ENCODE peak calls at places on chromosomes 5 and 9, in four cellular contexts. E, X, S and G are unnamed samples.

GRCh38 chr5:60492958-60493357 is 207.0 kb downstream of the DEPDC1B start:
- DNase-seq in S (no peak), X (no peak), E (no peak), G (no peak)

GRCh38 chr5:22431840-22432239 is 421.3 kb downstream of the CDH12 start:
- DNase-seq in X (no peak), S (no peak), E (no peak), G (no peak)

GRCh38 chr5:125411163-125412050 is 665.0 kb upstream of the ZNF608 start:
- DNase-seq in X (no peak), E (no peak), S (peak), G (no peak)

GRCh38 chr9:19101203-19101602 is 1.5 kb downstream of the HAUS6 start:
- DNase-seq in S (no peak), X (no peak), E (no peak), G (no peak)

GRCh38 chr9:16429671-16430070 is 440.8 kb downstream of the BNC2 start:
- DNase-seq in S (no peak), E (no peak), X (no peak), G (no peak)

GRCh38 chr5:34923694-34924461 is 5.5 kb upstream of the DNAJC21 start:
- DNase-seq in E (peak), S (no peak), X (no peak), G (no peak)

GRCh38 chr9:93098236-93098946 is 2.4 kb downstream of the CARD19 start:
- DNase-seq in S (peak), E (peak), X (peak), G (peak)

GRCh38 chr9:131318211-131318610 is 28.7 kb downstream of the PLPP7 start:
- DNase-seq in S (peak), X (no peak), E (no peak), G (no peak)

GRCh38 chr9:114282507-114282906 is 40.4 kb upstream of the ORM1 start:
- DNase-seq in X (no peak), S (no peak), E (no peak), G (no peak)

GRCh38 chr9:3736186-3736585 is 210.4 kb upstream of the RFX3 start:
- DNase-seq in S (no peak), X (no peak), E (no peak), G (no peak)

GRCh38 chr5:118551031-118551430 is 437.3 kb downstream of the DTWD2 start:
- DNase-seq in X (no peak), E (no peak), S (no peak), G (no peak)